ENCODE peak calls at places on chromosome 1, in eight cellular contexts. J is heart right ventricle, S is GM23338, C is fibroblast of the aortic adventitia, W is activated T-cell treated with anti-CD3 and anti-CD28 coated beads for 48 hours, I is astrocyte of the hippocampus, Y is brain microvascular endothelial cell, T is T-helper 9 cell. M is an unnamed sample.

GRCh38 chr1:39676951-39677350 is 5.0 kb upstream of the NT5C1A start:
- DNase-seq in J (no peak), S (no peak), C (no peak), W (no peak), I (no peak), Y (no peak), T (no peak), M (no peak)

GRCh38 chr1:247146671-247147070 is 25.1 kb downstream of the ZNF124 start:
- DNase-seq in J (no peak), S (peak), C (no peak), W (no peak), I (no peak), Y (no peak), T (no peak), M (no peak)

GRCh38 chr1:226610671-226611070 is 62.1 kb downstream of the STUM start:
- DNase-seq in J (no peak), S (no peak), C (no peak), W (no peak), I (no peak), Y (no peak), T (no peak), M (no peak)

GRCh38 chr1:224304767-224305166 is 25.2 kb downstream of the NVL start:
- DNase-seq in J (no peak), S (no peak), C (no peak), W (no peak), I (no peak), Y (no peak), T (no peak), M (no peak)

GRCh38 chr1:209895709-209896108 is 42.3 kb upstream of the SYT14 start:
- DNase-seq in J (no peak), S (no peak), C (peak), W (peak), I (peak), Y (peak), T (no peak), M (no peak)

GRCh38 chr1:36966242-36966641 is 68.1 kb downstream of the GRIK3 start:
- DNase-seq in J (peak), S (peak), C (peak), W (no peak), I (peak), Y (peak), T (no peak), M (no peak)

GRCh38 chr1:230127105-230128054 is 60.3 kb downstream of the GALNT2 start:
- DNase-seq in J (no peak), S (peak), C (no peak), W (peak), I (no peak), Y (no peak), T (no peak), M (peak)

GRCh38 chr1:11893907-11894251 is 32.3 kb downstream of the KIAA2013 start:
- DNase-seq in J (peak), S (peak), C (peak), W (peak), I (peak), Y (no peak), T (peak), M (peak)

GRCh38 chr1:155277896-155278688 is 829 bp downstream of the HCN3 start:
- DNase-seq in J (peak), S (peak), C (peak), W (peak), I (peak), Y (no peak), T (peak), M (peak)

GRCh38 chr1:31943546-31944184 is 5.5 kb upstream of the PTP4A2 start:
- DNase-seq in J (no peak), S (peak), C (no peak), W (no peak), I (no peak), Y (no peak), T (no peak), M (no peak)

GRCh38 chr1:156475568-156476500 is 24.7 kb downstream of the MEF2D start:
- DNase-seq in J (peak), S (no peak), C (peak), W (no peak), I (no peak), Y (no peak), T (no peak), M (no peak)

GRCh38 chr1:17819129-17819802 is 64.1 kb downstream of the ACTL8 start:
- DNase-seq in J (peak), S (no peak), C (no peak), W (no peak), I (no peak), Y (no peak), T (no peak), M (no peak)

GRCh38 chr1:182756423-182756822 is 33.1 kb upstream of the NPL start:
- DNase-seq in J (no peak), S (no peak), C (no peak), W (no peak), I (no peak), Y (no peak), T (no peak), M (no peak)

GRCh38 chr1:230754831-230755230 is 7.6 kb downstream of the CAPN9 start:
- DNase-seq in J (peak), S (no peak), C (peak), W (no peak), I (peak), Y (peak), T (no peak), M (no peak)

GRCh38 chr1:1621682-1622577 is 6.6 kb downstream of the MIB2 start:
- DNase-seq in J (no peak), S (no peak), C (peak), W (no peak), I (peak), Y (no peak), T (no peak), M (no peak)

GRCh38 chr1:21673277-21673780 is 4.2 kb upstream of the RAP1GAP start:
- DNase-seq in J (peak), S (no peak), C (peak), W (no peak), I (peak), Y (peak), T (no peak), M (no peak)

GRCh38 chr1:235902638-235903542 is 36.2 kb upstream of the LYST start:
- DNase-seq in J (no peak), S (no peak), C (peak), W (no peak), I (peak), Y (no peak), T (no peak), M (no peak)

GRCh38 chr1:6801998-6802397 is 16.7 kb downstream of the CAMTA1 start:
- DNase-seq in J (peak), S (no peak), C (peak), W (no peak), I (no peak), Y (peak), T (no peak), M (no peak)

GRCh38 chr1:39170731-39171375 is 33.6 kb upstream of the MACF1 start:
- DNase-seq in J (no peak), S (peak), C (no peak), W (no peak), I (peak), Y (no peak), T (no peak), M (no peak)

GRCh38 chr1:145859491-145860159 is 744 bp upstream of the PIAS3 start:
- DNase-seq in J (peak), S (peak), C (peak), W (peak), I (peak), Y (peak), T (peak), M (peak)

GRCh38 chr1:30518696-30519095 is 204.7 kb downstream of the MATN1 start:
- DNase-seq in J (no peak), S (no peak), C (no peak), W (no peak), I (no peak), Y (no peak), T (no peak), M (no peak)

GRCh38 chr1:51584021-51584420 is 32.9 kb upstream of the OSBPL9 start:
- DNase-seq in J (no peak), S (no peak), C (no peak), W (no peak), I (no peak), Y (no peak), T (no peak), M (no peak)

GRCh38 chr1:230123280-230124186 is 56.5 kb downstream of the GALNT2 start:
- DNase-seq in J (no peak), S (no peak), C (no peak), W (no peak), I (no peak), Y (no peak), T (no peak), M (peak)

GRCh38 chr1:60281360-60281932 is 207.9 kb upstream of the C1orf87 start:
- DNase-seq in J (peak), S (peak), C (peak), W (peak), I (peak), Y (peak), T (no peak), M (no peak)

GRCh38 chr1:151545542-151545941 is 5.4 kb downstream of the TUFT1 start:
- DNase-seq in J (no peak), S (no peak), C (no peak), W (no peak), I (no peak), Y (no peak), T (no peak), M (no peak)

GRCh38 chr1:3664700-3665375 is 12.5 kb downstream of the TP73 start:
- DNase-seq in J (no peak), S (no peak), C (no peak), W (no peak), I (no peak), Y (no peak), T (no peak), M (no peak)